ENCODE peak calls at places on chromosome 21, in eight cellular contexts. One of them, this sample, is unnamed.
A peak's percentile ranks its signal among the peaks of the same experiment; 100 is the strongest.

GRCh38 chr21:38506606-38507331 is 8.5 kb upstream of the ERG start:
- DNase-seq in AG10803: no peak
- DNase-seq in thoracic aorta: no peak
- DNase-seq in NCI-H146: peak; percentile 64
- DNase-seq in NCI-H2107: peak; percentile 21
- DNase-seq in H4: no peak
- DNase-seq in neural crest cell: no peak
- DNase-seq in transverse colon: peak; percentile 61
- DNase-seq in this sample: no peak

GRCh38 chr21:44354775-44355771 is 1.7 kb downstream of the TRPM2 start:
- DNase-seq in AG10803: no peak
- DNase-seq in thoracic aorta: no peak
- DNase-seq in NCI-H146: no peak
- DNase-seq in NCI-H2107: no peak
- DNase-seq in H4: no peak
- DNase-seq in neural crest cell: no peak
- DNase-seq in transverse colon: no peak
- DNase-seq in this sample: no peak

GRCh38 chr21:38725196-38726157 is 80.3 kb upstream of the ETS2 start:
- DNase-seq in AG10803: no peak
- DNase-seq in thoracic aorta: no peak
- DNase-seq in NCI-H146: no peak
- DNase-seq in NCI-H2107: no peak
- DNase-seq in H4: no peak
- DNase-seq in neural crest cell: no peak
- DNase-seq in transverse colon: no peak
- DNase-seq in this sample: no peak

GRCh38 chr21:45356251-45356650 is 48.7 kb upstream of the COL18A1 start:
- DNase-seq in AG10803: no peak
- DNase-seq in thoracic aorta: no peak
- DNase-seq in NCI-H146: no peak
- DNase-seq in NCI-H2107: no peak
- DNase-seq in H4: no peak
- DNase-seq in neural crest cell: no peak
- DNase-seq in transverse colon: no peak
- DNase-seq in this sample: no peak

GRCh38 chr21:36260030-36260787 is 59.8 kb upstream of the MORC3 start:
- DNase-seq in AG10803: peak; percentile 68
- DNase-seq in thoracic aorta: no peak
- DNase-seq in NCI-H146: no peak
- DNase-seq in NCI-H2107: peak; percentile 72
- DNase-seq in H4: peak; percentile 64
- DNase-seq in neural crest cell: peak; percentile 43
- DNase-seq in transverse colon: peak; percentile 41
- DNase-seq in this sample: peak; percentile 6

GRCh38 chr21:34531399-34531798 is 19.4 kb upstream of the KCNE1 start:
- DNase-seq in AG10803: no peak
- DNase-seq in thoracic aorta: no peak
- DNase-seq in NCI-H146: no peak
- DNase-seq in NCI-H2107: no peak
- DNase-seq in H4: no peak
- DNase-seq in neural crest cell: no peak
- DNase-seq in transverse colon: no peak
- DNase-seq in this sample: no peak

GRCh38 chr21:41242238-41242829 is 74.3 kb upstream of the FAM3B start:
- DNase-seq in AG10803: no peak
- DNase-seq in thoracic aorta: no peak
- DNase-seq in NCI-H146: no peak
- DNase-seq in NCI-H2107: no peak
- DNase-seq in H4: no peak
- DNase-seq in neural crest cell: no peak
- DNase-seq in transverse colon: no peak
- DNase-seq in this sample: no peak

GRCh38 chr21:33751120-33751519 is 108.8 kb downstream of the ITSN1 start:
- DNase-seq in AG10803: peak; percentile 54
- DNase-seq in thoracic aorta: no peak
- DNase-seq in NCI-H146: no peak
- DNase-seq in NCI-H2107: no peak
- DNase-seq in H4: no peak
- DNase-seq in neural crest cell: no peak
- DNase-seq in transverse colon: no peak
- DNase-seq in this sample: no peak

GRCh38 chr21:38914531-38915385 is 109.0 kb downstream of the ETS2 start:
- DNase-seq in AG10803: no peak
- DNase-seq in thoracic aorta: no peak
- DNase-seq in NCI-H146: peak; percentile 14
- DNase-seq in NCI-H2107: peak; percentile 63
- DNase-seq in H4: no peak
- DNase-seq in neural crest cell: no peak
- DNase-seq in transverse colon: peak; percentile 50
- DNase-seq in this sample: peak; percentile 75

GRCh38 chr21:26659181-26659580 is 86.1 kb upstream of the CYYR1 start:
- DNase-seq in AG10803: no peak
- DNase-seq in thoracic aorta: no peak
- DNase-seq in NCI-H146: no peak
- DNase-seq in NCI-H2107: no peak
- DNase-seq in H4: no peak
- DNase-seq in neural crest cell: no peak
- DNase-seq in transverse colon: no peak
- DNase-seq in this sample: no peak

GRCh38 chr21:44377201-44377921 is 23.9 kb downstream of the TRPM2 start:
- DNase-seq in AG10803: no peak
- DNase-seq in thoracic aorta: no peak
- DNase-seq in NCI-H146: no peak
- DNase-seq in NCI-H2107: peak; percentile 78
- DNase-seq in H4: no peak
- DNase-seq in neural crest cell: no peak
- DNase-seq in transverse colon: no peak
- DNase-seq in this sample: peak; percentile 74

GRCh38 chr21:44736291-44737004 is 25.1 kb upstream of the TSPEAR start:
- DNase-seq in AG10803: no peak
- DNase-seq in thoracic aorta: no peak
- DNase-seq in NCI-H146: peak; percentile 91
- DNase-seq in NCI-H2107: peak; percentile 9
- DNase-seq in H4: no peak
- DNase-seq in neural crest cell: no peak
- DNase-seq in transverse colon: peak; percentile 80
- DNase-seq in this sample: peak; percentile 44

GRCh38 chr21:18869105-18869504 is 465.5 kb upstream of the TMPRSS15 start:
- DNase-seq in AG10803: no peak
- DNase-seq in thoracic aorta: no peak
- DNase-seq in NCI-H146: no peak
- DNase-seq in NCI-H2107: no peak
- DNase-seq in H4: no peak
- DNase-seq in neural crest cell: no peak
- DNase-seq in transverse colon: no peak
- DNase-seq in this sample: no peak

GRCh38 chr21:39220150-39220549 is 36.9 kb upstream of the PSMG1 start:
- DNase-seq in AG10803: no peak
- DNase-seq in thoracic aorta: no peak
- DNase-seq in NCI-H146: no peak
- DNase-seq in NCI-H2107: no peak
- DNase-seq in H4: no peak
- DNase-seq in neural crest cell: no peak
- DNase-seq in transverse colon: no peak
- DNase-seq in this sample: no peak

GRCh38 chr21:30209571-30209970 is 6.3 kb downstream of the CLDN8 start:
- DNase-seq in AG10803: no peak
- DNase-seq in thoracic aorta: no peak
- DNase-seq in NCI-H146: peak; percentile 5
- DNase-seq in NCI-H2107: no peak
- DNase-seq in H4: no peak
- DNase-seq in neural crest cell: peak; percentile 14
- DNase-seq in transverse colon: no peak
- DNase-seq in this sample: no peak

GRCh38 chr21:41419921-41420862 is 5.8 kb upstream of the MX1 start:
- DNase-seq in AG10803: peak; percentile 82
- DNase-seq in thoracic aorta: peak; percentile 70
- DNase-seq in NCI-H146: peak; percentile 40
- DNase-seq in NCI-H2107: peak; percentile 56
- DNase-seq in H4: peak; percentile 91
- DNase-seq in neural crest cell: peak; percentile 45
- DNase-seq in transverse colon: peak; percentile 86
- DNase-seq in this sample: peak; percentile 78

GRCh38 chr21:8991088-8991907 is 1530.1 kb upstream of the TPTE start:
- DNase-seq in AG10803: no peak
- DNase-seq in thoracic aorta: no peak
- DNase-seq in NCI-H146: no peak
- DNase-seq in NCI-H2107: no peak
- DNase-seq in H4: no peak
- DNase-seq in neural crest cell: no peak
- DNase-seq in transverse colon: no peak
- DNase-seq in this sample: no peak

GRCh38 chr21:44064852-44065403 is 42.3 kb upstream of the PWP2 start:
- DNase-seq in AG10803: no peak
- DNase-seq in thoracic aorta: no peak
- DNase-seq in NCI-H146: no peak
- DNase-seq in NCI-H2107: no peak
- DNase-seq in H4: no peak
- DNase-seq in neural crest cell: no peak
- DNase-seq in transverse colon: no peak
- DNase-seq in this sample: no peak

GRCh38 chr21:36879827-36880226 is 86.6 kb downstream of the HLCS start:
- DNase-seq in AG10803: no peak
- DNase-seq in thoracic aorta: no peak
- DNase-seq in NCI-H146: no peak
- DNase-seq in NCI-H2107: no peak
- DNase-seq in H4: no peak
- DNase-seq in neural crest cell: no peak
- DNase-seq in transverse colon: no peak
- DNase-seq in this sample: no peak

GRCh38 chr21:41956926-41957729 is 3.3 kb upstream of the C2CD2 start:
- DNase-seq in AG10803: peak; percentile 79
- DNase-seq in thoracic aorta: no peak
- DNase-seq in NCI-H146: no peak
- DNase-seq in NCI-H2107: no peak
- DNase-seq in H4: peak; percentile 58
- DNase-seq in neural crest cell: no peak
- DNase-seq in transverse colon: no peak
- DNase-seq in this sample: no peak

GRCh38 chr21:38489729-38490128 is 8.5 kb downstream of the ERG start:
- DNase-seq in AG10803: no peak
- DNase-seq in thoracic aorta: no peak
- DNase-seq in NCI-H146: no peak
- DNase-seq in NCI-H2107: no peak
- DNase-seq in H4: no peak
- DNase-seq in neural crest cell: no peak
- DNase-seq in transverse colon: no peak
- DNase-seq in this sample: no peak

GRCh38 chr21:16578912-16579311 is 849.1 kb downstream of the USP25 start:
- DNase-seq in AG10803: peak; percentile 17
- DNase-seq in thoracic aorta: no peak
- DNase-seq in NCI-H146: no peak
- DNase-seq in NCI-H2107: no peak
- DNase-seq in H4: no peak
- DNase-seq in neural crest cell: no peak
- DNase-seq in transverse colon: no peak
- DNase-seq in this sample: no peak

GRCh38 chr21:32572574-32573420 is 12.5 kb downstream of the TCP10L start:
- DNase-seq in AG10803: no peak
- DNase-seq in thoracic aorta: no peak
- DNase-seq in NCI-H146: peak; percentile 66
- DNase-seq in NCI-H2107: peak; percentile 54
- DNase-seq in H4: no peak
- DNase-seq in neural crest cell: no peak
- DNase-seq in transverse colon: peak; percentile 66
- DNase-seq in this sample: peak; percentile 81

GRCh38 chr21:41183575-41183974 is 15.6 kb downstream of the BACE2 start:
- DNase-seq in AG10803: no peak
- DNase-seq in thoracic aorta: no peak
- DNase-seq in NCI-H146: no peak
- DNase-seq in NCI-H2107: no peak
- DNase-seq in H4: no peak
- DNase-seq in neural crest cell: no peak
- DNase-seq in transverse colon: no peak
- DNase-seq in this sample: no peak

GRCh38 chr21:33651965-33652680 is 9.8 kb downstream of the ITSN1 start:
- DNase-seq in AG10803: no peak
- DNase-seq in thoracic aorta: no peak
- DNase-seq in NCI-H146: peak; percentile 54
- DNase-seq in NCI-H2107: no peak
- DNase-seq in H4: no peak
- DNase-seq in neural crest cell: no peak
- DNase-seq in transverse colon: no peak
- DNase-seq in this sample: no peak

GRCh38 chr21:45167796-45168222 is 93.4 kb downstream of the ADARB1 start:
- DNase-seq in AG10803: peak; percentile 71
- DNase-seq in thoracic aorta: no peak
- DNase-seq in NCI-H146: no peak
- DNase-seq in NCI-H2107: no peak
- DNase-seq in H4: no peak
- DNase-seq in neural crest cell: no peak
- DNase-seq in transverse colon: no peak
- DNase-seq in this sample: no peak

GRCh38 chr21:36082140-36082742 is 12.4 kb downstream of the CBR1 start:
- DNase-seq in AG10803: no peak
- DNase-seq in thoracic aorta: no peak
- DNase-seq in NCI-H146: no peak
- DNase-seq in NCI-H2107: no peak
- DNase-seq in H4: peak; percentile 54
- DNase-seq in neural crest cell: no peak
- DNase-seq in transverse colon: no peak
- DNase-seq in this sample: no peak

GRCh38 chr21:46092811-46093667 is 4.9 kb upstream of the COL6A2 start:
- DNase-seq in AG10803: no peak
- DNase-seq in thoracic aorta: no peak
- DNase-seq in NCI-H146: no peak
- DNase-seq in NCI-H2107: no peak
- DNase-seq in H4: peak; percentile 3
- DNase-seq in neural crest cell: no peak
- DNase-seq in transverse colon: no peak
- DNase-seq in this sample: no peak

GRCh38 chr21:45981154-45981606 is 390 bp upstream of the COL6A1 start:
- DNase-seq in AG10803: peak; percentile 93
- DNase-seq in thoracic aorta: no peak
- DNase-seq in NCI-H146: peak; percentile 18
- DNase-seq in NCI-H2107: no peak
- DNase-seq in H4: peak; percentile 85
- DNase-seq in neural crest cell: peak; percentile 71
- DNase-seq in transverse colon: peak; percentile 73
- DNase-seq in this sample: peak; percentile 66

GRCh38 chr21:29196021-29196663 is 65.7 kb downstream of the MAP3K7CL start:
- DNase-seq in AG10803: peak; percentile 79
- DNase-seq in thoracic aorta: peak; percentile 53
- DNase-seq in NCI-H146: no peak
- DNase-seq in NCI-H2107: no peak
- DNase-seq in H4: peak; percentile 96
- DNase-seq in neural crest cell: no peak
- DNase-seq in transverse colon: peak; percentile 51
- DNase-seq in this sample: no peak

GRCh38 chr21:42775891-42776290 is 103.4 kb downstream of the WDR4 start:
- DNase-seq in AG10803: no peak
- DNase-seq in thoracic aorta: no peak
- DNase-seq in NCI-H146: no peak
- DNase-seq in NCI-H2107: no peak
- DNase-seq in H4: no peak
- DNase-seq in neural crest cell: no peak
- DNase-seq in transverse colon: no peak
- DNase-seq in this sample: no peak

GRCh38 chr21:42533963-42534355 is 20.3 kb downstream of the SLC37A1 start:
- DNase-seq in AG10803: no peak
- DNase-seq in thoracic aorta: no peak
- DNase-seq in NCI-H146: no peak
- DNase-seq in NCI-H2107: no peak
- DNase-seq in H4: no peak
- DNase-seq in neural crest cell: no peak
- DNase-seq in transverse colon: peak; percentile 3
- DNase-seq in this sample: no peak

GRCh38 chr21:21200103-21200938 is 202.1 kb downstream of the NCAM2 start:
- DNase-seq in AG10803: peak; percentile 99
- DNase-seq in thoracic aorta: peak; percentile 36
- DNase-seq in NCI-H146: no peak
- DNase-seq in NCI-H2107: no peak
- DNase-seq in H4: peak; percentile 98
- DNase-seq in neural crest cell: no peak
- DNase-seq in transverse colon: peak; percentile 27
- DNase-seq in this sample: no peak

GRCh38 chr21:38989745-38990423 is 184.2 kb downstream of the ETS2 start:
- DNase-seq in AG10803: peak; percentile 77
- DNase-seq in thoracic aorta: no peak
- DNase-seq in NCI-H146: peak; percentile 67
- DNase-seq in NCI-H2107: peak; percentile 87
- DNase-seq in H4: peak; percentile 92
- DNase-seq in neural crest cell: peak; percentile 19
- DNase-seq in transverse colon: no peak
- DNase-seq in this sample: peak; percentile 90

This sample was measured in NCI-H345.